ENCODE peak calls at places on chromosomes 16 and 17, in five cellular contexts. One of them, this sample, is unnamed.

GRCh38 chr17:14197582-14197981 is 39.1 kb downstream of the CDRT15 start:
- DNase-seq in PC-9: no peak
- DNase-seq in germinal center: no peak
- DNase-seq in Ammon's horn: peak
- DNase-seq in cardiac muscle cell: no peak
- DNase-seq in this sample: no peak

GRCh38 chr16:11360581-11360980 is 15.3 kb downstream of the RMI2 start:
- DNase-seq in cardiac muscle cell: no peak
- DNase-seq in PC-9: no peak
- DNase-seq in germinal center: no peak
- DNase-seq in Ammon's horn: no peak
- DNase-seq in this sample: no peak

GRCh38 chr16:29820271-29820701 is at the start of gene MVP:
- DNase-seq in Ammon's horn: peak
- DNase-seq in PC-9: no peak
- DNase-seq in germinal center: peak
- DNase-seq in cardiac muscle cell: no peak
- DNase-seq in this sample: peak

GRCh38 chr17:38751144-38751802 is 1.3 kb upstream of the PSMB3 start:
- DNase-seq in germinal center: no peak
- DNase-seq in Ammon's horn: no peak
- DNase-seq in PC-9: no peak
- DNase-seq in cardiac muscle cell: no peak
- DNase-seq in this sample: no peak

GRCh38 chr16:8590811-8591210 is 500 bp upstream of the TMEM114 start:
- DNase-seq in PC-9: no peak
- DNase-seq in cardiac muscle cell: no peak
- DNase-seq in Ammon's horn: no peak
- DNase-seq in germinal center: no peak
- DNase-seq in this sample: no peak

GRCh38 chr16:48608871-48609452 is 1.0 kb downstream of the N4BP1 start:
- DNase-seq in germinal center: peak
- DNase-seq in Ammon's horn: no peak
- DNase-seq in PC-9: no peak
- DNase-seq in cardiac muscle cell: no peak
- DNase-seq in this sample: no peak

GRCh38 chr17:35254107-35254802 is 11.4 kb downstream of the SLFN5 start:
- DNase-seq in cardiac muscle cell: peak
- DNase-seq in germinal center: no peak
- DNase-seq in PC-9: peak
- DNase-seq in Ammon's horn: peak
- DNase-seq in this sample: no peak

GRCh38 chr17:75011788-75012319 is 616 bp upstream of the MRPL58 start:
- DNase-seq in germinal center: no peak
- DNase-seq in cardiac muscle cell: no peak
- DNase-seq in PC-9: no peak
- DNase-seq in Ammon's horn: peak
- DNase-seq in this sample: no peak

GRCh38 chr17:7479139-7479388 is 367 bp downstream of the ZBTB4 start:
- DNase-seq in germinal center: no peak
- DNase-seq in PC-9: no peak
- DNase-seq in cardiac muscle cell: no peak
- DNase-seq in Ammon's horn: no peak
- DNase-seq in this sample: no peak

GRCh38 chr17:44911133-44912001 is 3.9 kb downstream of the GFAP start:
- DNase-seq in cardiac muscle cell: peak
- DNase-seq in PC-9: peak
- DNase-seq in germinal center: peak
- DNase-seq in Ammon's horn: no peak
- DNase-seq in this sample: peak

GRCh38 chr17:66717680-66718079 is 117.2 kb upstream of the CACNG5 start:
- DNase-seq in Ammon's horn: no peak
- DNase-seq in PC-9: no peak
- DNase-seq in cardiac muscle cell: no peak
- DNase-seq in germinal center: peak
- DNase-seq in this sample: peak

GRCh38 chr16:56048425-56049100 is 142.7 kb upstream of the GNAO1 start:
- DNase-seq in PC-9: no peak
- DNase-seq in Ammon's horn: peak
- DNase-seq in cardiac muscle cell: no peak
- DNase-seq in germinal center: peak
- DNase-seq in this sample: peak

GRCh38 chr16:54318941-54319340 is 32.4 kb upstream of the IRX3 start:
- DNase-seq in cardiac muscle cell: no peak
- DNase-seq in Ammon's horn: no peak
- DNase-seq in PC-9: peak
- DNase-seq in germinal center: no peak
- DNase-seq in this sample: no peak

GRCh38 chr16:4673387-4674046 is 19.8 kb upstream of the NUDT16L1 start:
- DNase-seq in germinal center: no peak
- DNase-seq in Ammon's horn: peak
- DNase-seq in cardiac muscle cell: no peak
- DNase-seq in PC-9: no peak
- DNase-seq in this sample: no peak

This sample was measured in GM10248.